ENCODE peak calls at places on chromosomes 13 and 19, in ten cellular contexts. C is neuronal stem cell, L is neural progenitor cell, B is H1, Y is HCT116, K is mesenchymal stem cell, J is keratinocyte, Q is H9, T is IMR-90, W is GM23338. S is an unnamed sample.

GRCh38 chr19:39679056-39679790 is 23.5 kb downstream of the LGALS16 start:
- DNase-seq in C (no peak), L (no peak), B (no peak), Y (no peak), K (no peak), J (no peak), Q (no peak), T (no peak), W (no peak), S (no peak)

GRCh38 chr19:38949580-38950367 is 19.0 kb downstream of the MRPS12 start:
- DNase-seq in C (peak; percentile 80), L (peak; percentile 99), B (peak; percentile 99), Y (no peak), K (peak; percentile 77), J (no peak), Q (peak; percentile 99), T (peak; percentile 25), W (peak; percentile 100), S (peak; percentile 91)

GRCh38 chr19:33826521-33826920 is 29.9 kb downstream of the KCTD15 start:
- DNase-seq in C (no peak), L (no peak), B (peak; percentile 33), Y (no peak), K (no peak), J (no peak), Q (no peak), T (no peak), W (no peak), S (no peak)

GRCh38 chr19:5309438-5310204 is 31.0 kb downstream of the PTPRS start:
- DNase-seq in C (no peak), L (no peak), B (peak; percentile 59), Y (no peak), K (no peak), J (no peak), Q (peak; percentile 67), T (no peak), W (peak; percentile 57), S (no peak)

GRCh38 chr19:15216363-15216762 is 15.6 kb upstream of the NOTCH3 start:
- DNase-seq in C (no peak), L (no peak), B (no peak), Y (no peak), K (no peak), J (no peak), Q (no peak), T (no peak), W (no peak), S (peak; percentile 81)

GRCh38 chr13:58950911-58951310 is 1212.8 kb downstream of the DIAPH3 start:
- DNase-seq in C (no peak), L (no peak), B (no peak), Y (no peak), K (no peak), J (no peak), Q (no peak), T (no peak), W (no peak), S (no peak)

GRCh38 chr19:8036438-8037099 is 16.0 kb upstream of the CCL25 start:
- DNase-seq in C (no peak), L (no peak), B (no peak), Y (no peak), K (no peak), J (no peak), Q (no peak), T (no peak), W (no peak), S (no peak)

GRCh38 chr19:49515767-49516166 is 3.3 kb downstream of the FCGRT start:
- DNase-seq in C (no peak), L (no peak), B (no peak), Y (no peak), K (peak; percentile 61), J (no peak), Q (no peak), T (no peak), W (no peak), S (no peak)

GRCh38 chr19:43560687-43561086 is 14.6 kb downstream of the XRCC1 start:
- DNase-seq in C (no peak), L (no peak), B (no peak), Y (no peak), K (peak; percentile 66), J (no peak), Q (peak; percentile 40), T (peak; percentile 52), W (peak; percentile 40), S (no peak)

GRCh38 chr13:63190742-63191141 is 1775.1 kb upstream of the PCDH20 start:
- DNase-seq in C (no peak), L (no peak), B (no peak), Y (no peak), K (peak; percentile 62), J (no peak), Q (no peak), T (peak; percentile 53), W (no peak), S (no peak)

GRCh38 chr19:18807861-18808331 is 16.8 kb upstream of the COMP start:
- DNase-seq in C (no peak), L (no peak), B (no peak), Y (no peak), K (no peak), J (no peak), Q (no peak), T (no peak), W (no peak), S (peak; percentile 10)

GRCh38 chr19:49447485-49448431 is 3.9 kb downstream of the PIH1D1 start:
- DNase-seq in C (no peak), L (peak; percentile 57), B (peak; percentile 92), Y (peak; percentile 50), K (no peak), J (no peak), Q (peak; percentile 94), T (peak; percentile 8), W (peak; percentile 97), S (no peak)

GRCh38 chr13:23889598-23890224 is 511 bp upstream of the MIPEP start:
- DNase-seq in C (peak; percentile 33), L (peak; percentile 46), B (no peak), Y (no peak), K (no peak), J (no peak), Q (no peak), T (no peak), W (peak; percentile 6), S (no peak)

DNA sequence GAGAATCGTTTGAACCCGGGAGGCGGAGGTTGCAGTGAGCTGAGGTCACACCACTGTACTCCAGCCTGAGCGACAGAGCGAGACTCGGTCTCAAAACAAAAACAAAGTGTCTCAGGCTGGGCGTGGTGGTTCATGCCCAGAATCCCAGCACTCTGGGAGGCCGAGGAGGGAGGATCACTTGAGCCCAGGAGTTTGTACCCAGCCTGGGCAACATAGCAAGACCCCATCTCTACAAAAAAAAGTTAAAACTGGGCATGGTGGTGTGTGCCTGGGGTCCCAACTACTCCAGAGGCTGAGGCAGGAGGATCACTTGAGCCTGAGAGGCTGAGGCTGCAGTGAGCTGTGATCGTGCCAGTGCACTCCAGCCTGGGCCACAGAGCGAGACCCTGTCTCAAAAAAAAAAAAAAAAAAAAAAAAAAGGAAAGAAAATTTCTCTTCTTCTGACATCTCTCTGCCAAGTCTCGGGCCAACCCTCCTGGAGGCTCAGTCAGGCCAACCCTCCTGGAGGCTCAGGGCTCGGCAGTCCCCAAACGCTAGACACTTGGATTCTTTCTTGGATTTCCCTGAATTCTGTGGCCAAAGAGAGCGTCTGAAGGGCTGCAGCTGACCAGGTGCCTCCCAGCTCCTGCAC is 26.3 kb downstream of the ARID3A start:
- DNase-seq in C (no peak), L (no peak), B (no peak), Y (no peak), K (no peak), J (no peak), Q (no peak), T (no peak), W (no peak), S (no peak)
- H3K4me2 ChIP-seq in C (no peak overlapping the region), L (peak overlapping the region; percentile 38), B (peak overlapping the region; percentile 63), Y (peak overlapping the region; percentile 67), K (peak overlapping the region; percentile 62), J (no peak overlapping the region), Q (no peak overlapping the region), T (no peak overlapping the region), W (peak overlapping the region; percentile 82), S (peak overlapping the region; percentile 90)

GRCh38 chr19:13033244-13033643 is 38.0 kb downstream of the NFIX start:
- DNase-seq in C (no peak), L (no peak), B (no peak), Y (no peak), K (no peak), J (no peak), Q (no peak), T (no peak), W (no peak), S (no peak)
- H3K4me2 ChIP-seq in C (no peak overlapping the region), L (no peak overlapping the region), B (no peak overlapping the region), Y (no peak overlapping the region), K (no peak overlapping the region), J (peak overlapping the region; percentile 65), Q (no peak overlapping the region), T (no peak overlapping the region), W (no peak overlapping the region), S (peak overlapping the region; percentile 55)

DNA sequence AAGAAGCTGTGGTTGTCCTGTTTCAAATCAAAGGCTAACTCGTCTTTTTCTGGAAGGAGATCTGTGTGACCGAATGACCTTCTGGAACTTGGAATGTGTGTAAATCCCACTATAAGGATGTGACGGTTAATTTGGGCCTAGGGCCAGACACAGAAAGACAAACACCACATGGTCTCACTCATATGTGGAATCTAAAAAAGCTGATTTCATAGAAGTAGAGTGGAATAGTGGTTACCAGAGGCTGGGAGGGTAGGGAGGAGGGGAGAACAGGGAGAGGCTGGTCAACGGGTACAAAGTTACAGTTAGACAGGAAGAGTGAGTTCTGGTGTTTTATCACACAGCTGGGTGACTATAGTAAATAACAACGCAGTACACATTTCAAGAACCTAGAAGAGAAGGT is 39.3 kb upstream of the RGCC start:
- DNase-seq in C (no peak), L (no peak), B (no peak), Y (no peak), K (peak; percentile 25), J (no peak), Q (no peak), T (peak; percentile 72), W (no peak), S (no peak)
- H3K4me2 ChIP-seq in C (no peak overlapping the region), L (no peak overlapping the region), B (no peak overlapping the region), Y (no peak overlapping the region), K (no peak overlapping the region), J (no peak overlapping the region), Q (no peak overlapping the region), T (no peak overlapping the region), W (no peak overlapping the region), S (no peak overlapping the region)

GRCh38 chr19:50921391-50922315 is 10.5 kb upstream of the KLK4 start:
- DNase-seq in C (peak; percentile 20), L (peak; percentile 34), B (peak; percentile 48), Y (no peak), K (no peak), J (no peak), Q (no peak), T (no peak), W (peak; percentile 36), S (no peak)

GRCh38 chr19:50926144-50926543 is 14.9 kb upstream of the KLK4 start:
- DNase-seq in C (no peak), L (no peak), B (no peak), Y (no peak), K (no peak), J (no peak), Q (no peak), T (no peak), W (no peak), S (no peak)

GRCh38 chr19:50924576-50924975 is 13.4 kb upstream of the KLK4 start:
- DNase-seq in C (no peak), L (no peak), B (no peak), Y (no peak), K (no peak), J (no peak), Q (no peak), T (no peak), W (no peak), S (peak; percentile 70)

GRCh38 chr19:50925734-50926133 is 14.5 kb upstream of the KLK4 start:
- DNase-seq in C (no peak), L (no peak), B (no peak), Y (no peak), K (no peak), J (no peak), Q (no peak), T (no peak), W (no peak), S (peak; percentile 77)

GRCh38 chr19:50922316-50922853 is 11.2 kb upstream of the KLK4 start:
- DNase-seq in C (peak; percentile 87), L (peak; percentile 91), B (peak; percentile 87), Y (peak; percentile 84), K (peak; percentile 55), J (no peak), Q (peak; percentile 91), T (peak; percentile 67), W (peak; percentile 95), S (peak; percentile 80)
- H3K4me2 ChIP-seq in C (no peak overlapping the region), L (no peak overlapping the region), B (peak overlapping the region; percentile 2), Y (peak overlapping the region; percentile 58), K (no peak overlapping the region), J (no peak overlapping the region), Q (peak overlapping the region; percentile 3), T (no peak overlapping the region), W (peak overlapping the region; percentile 57), S (peak overlapping the region; percentile 76)